ENCODE peak calls at places on chromosomes 7 and 10, in seven cellular contexts. One of them, this sample, is unnamed.

GRCh38 chr7:23765943-23766342 is 55.9 kb downstream of the STK31 start:
- DNase-seq in uterus: no peak
- DNase-seq in choroid plexus epithelial cell: no peak
- DNase-seq in cardiac fibroblast: no peak
- DNase-seq in MM.1S: no peak
- DNase-seq in AG09319: no peak
- DNase-seq in Calu3: no peak
- DNase-seq in this sample: no peak

GRCh38 chr10:92001995-92002394 is 78.4 kb downstream of the BTAF1 start:
- DNase-seq in AG09319: no peak
- DNase-seq in choroid plexus epithelial cell: no peak
- DNase-seq in cardiac fibroblast: no peak
- DNase-seq in uterus: no peak
- DNase-seq in MM.1S: no peak
- DNase-seq in Calu3: no peak
- DNase-seq in this sample: no peak

GRCh38 chr7:48471206-48471605 is 299.9 kb downstream of the ABCA13 start:
- DNase-seq in cardiac fibroblast: no peak
- DNase-seq in MM.1S: no peak
- DNase-seq in Calu3: no peak
- DNase-seq in choroid plexus epithelial cell: peak; percentile 2
- DNase-seq in uterus: no peak
- DNase-seq in AG09319: no peak
- DNase-seq in this sample: no peak

GRCh38 chr10:24793648-24794379 is 70.1 kb upstream of the ARHGAP21 start:
- DNase-seq in Calu3: no peak
- DNase-seq in AG09319: no peak
- DNase-seq in MM.1S: no peak
- DNase-seq in uterus: no peak
- DNase-seq in choroid plexus epithelial cell: peak; percentile 33
- DNase-seq in cardiac fibroblast: peak; percentile 39
- DNase-seq in this sample: no peak

GRCh38 chr10:27819781-27820531 is 74.3 kb upstream of the MKX start:
- DNase-seq in AG09319: peak; percentile 58
- DNase-seq in choroid plexus epithelial cell: peak; percentile 17
- DNase-seq in MM.1S: no peak
- DNase-seq in Calu3: peak; percentile 34
- DNase-seq in cardiac fibroblast: peak; percentile 9
- DNase-seq in uterus: no peak
- DNase-seq in this sample: no peak

GRCh38 chr10:20257422-20257821 is 441.2 kb downstream of the PLXDC2 start:
- DNase-seq in MM.1S: peak; percentile 27
- DNase-seq in choroid plexus epithelial cell: no peak
- DNase-seq in Calu3: no peak
- DNase-seq in AG09319: no peak
- DNase-seq in uterus: no peak
- DNase-seq in cardiac fibroblast: no peak
- DNase-seq in this sample: no peak

GRCh38 chr10:113028393-113029054 is 78.5 kb downstream of the TCF7L2 start:
- DNase-seq in AG09319: no peak
- DNase-seq in MM.1S: no peak
- DNase-seq in cardiac fibroblast: no peak
- DNase-seq in Calu3: no peak
- DNase-seq in choroid plexus epithelial cell: no peak
- DNase-seq in uterus: peak; percentile 50
- DNase-seq in this sample: no peak

GRCh38 chr10:79248341-79248931 is 98.8 kb upstream of the PPIF start:
- DNase-seq in uterus: peak; percentile 60
- DNase-seq in cardiac fibroblast: no peak
- DNase-seq in AG09319: no peak
- DNase-seq in Calu3: no peak
- DNase-seq in MM.1S: peak; percentile 36
- DNase-seq in choroid plexus epithelial cell: peak; percentile 93
- DNase-seq in this sample: no peak

GRCh38 chr7:137130751-137131158 is 212.8 kb downstream of the PTN start:
- DNase-seq in cardiac fibroblast: peak; percentile 71
- DNase-seq in AG09319: no peak
- DNase-seq in uterus: no peak
- DNase-seq in MM.1S: no peak
- DNase-seq in choroid plexus epithelial cell: peak; percentile 64
- DNase-seq in Calu3: no peak
- DNase-seq in this sample: no peak

GRCh38 chr10:116324227-116324950 is at the start of gene CCDC172:
- DNase-seq in Calu3: no peak
- DNase-seq in choroid plexus epithelial cell: no peak
- DNase-seq in AG09319: no peak
- DNase-seq in MM.1S: no peak
- DNase-seq in cardiac fibroblast: no peak
- DNase-seq in uterus: no peak
- DNase-seq in this sample: no peak

GRCh38 chr7:117385340-117386124 is 41.8 kb downstream of the ASZ1 start:
- DNase-seq in uterus: no peak
- DNase-seq in MM.1S: peak; percentile 79
- DNase-seq in cardiac fibroblast: peak; percentile 47
- DNase-seq in Calu3: no peak
- DNase-seq in choroid plexus epithelial cell: peak; percentile 58
- DNase-seq in AG09319: no peak
- DNase-seq in this sample: no peak

GRCh38 chr10:3197354-3198003 is 24.9 kb upstream of the PITRM1 start:
- DNase-seq in cardiac fibroblast: peak; percentile 81
- DNase-seq in uterus: peak; percentile 84
- DNase-seq in MM.1S: peak; percentile 44
- DNase-seq in choroid plexus epithelial cell: peak; percentile 85
- DNase-seq in AG09319: peak; percentile 45
- DNase-seq in Calu3: peak; percentile 87
- DNase-seq in this sample: peak; percentile 85

GRCh38 chr7:152541892-152542291 is 106.1 kb upstream of the KMT2C start:
- DNase-seq in AG09319: no peak
- DNase-seq in MM.1S: no peak
- DNase-seq in choroid plexus epithelial cell: no peak
- DNase-seq in Calu3: no peak
- DNase-seq in cardiac fibroblast: no peak
- DNase-seq in uterus: no peak
- DNase-seq in this sample: no peak

GRCh38 chr10:67608001-67608400 is 88.0 kb downstream of the CTNNA3 start:
- DNase-seq in cardiac fibroblast: no peak
- DNase-seq in MM.1S: no peak
- DNase-seq in Calu3: no peak
- DNase-seq in choroid plexus epithelial cell: no peak
- DNase-seq in uterus: no peak
- DNase-seq in AG09319: no peak
- DNase-seq in this sample: no peak

GRCh38 chr7:127922661-127923060 is 108.6 kb downstream of the LRRC4 start:
- DNase-seq in choroid plexus epithelial cell: no peak
- DNase-seq in AG09319: no peak
- DNase-seq in Calu3: no peak
- DNase-seq in uterus: no peak
- DNase-seq in MM.1S: no peak
- DNase-seq in cardiac fibroblast: no peak
- DNase-seq in this sample: no peak

GRCh38 chr7:70615066-70615465 is 516.9 kb upstream of the GALNT17 start:
- DNase-seq in Calu3: no peak
- DNase-seq in uterus: no peak
- DNase-seq in MM.1S: no peak
- DNase-seq in cardiac fibroblast: no peak
- DNase-seq in AG09319: no peak
- DNase-seq in choroid plexus epithelial cell: no peak
- DNase-seq in this sample: no peak

GRCh38 chr7:105589221-105590077 is 8.2 kb upstream of the EFCAB10 start:
- DNase-seq in Calu3: peak; percentile 60
- DNase-seq in choroid plexus epithelial cell: peak; percentile 90
- DNase-seq in cardiac fibroblast: peak; percentile 83
- DNase-seq in uterus: peak; percentile 27
- DNase-seq in AG09319: peak; percentile 61
- DNase-seq in MM.1S: peak; percentile 92
- DNase-seq in this sample: no peak

GRCh38 chr10:104279550-104280259 is 10.7 kb downstream of the GSTO2 start:
- DNase-seq in Calu3: no peak
- DNase-seq in AG09319: no peak
- DNase-seq in choroid plexus epithelial cell: no peak
- DNase-seq in MM.1S: no peak
- DNase-seq in cardiac fibroblast: no peak
- DNase-seq in uterus: no peak
- DNase-seq in this sample: no peak

GRCh38 chr10:91163709-91164474 is 56.6 kb upstream of the PCGF5 start:
- DNase-seq in cardiac fibroblast: peak; percentile 78
- DNase-seq in choroid plexus epithelial cell: peak; percentile 84
- DNase-seq in MM.1S: no peak
- DNase-seq in AG09319: peak; percentile 44
- DNase-seq in uterus: peak; percentile 77
- DNase-seq in Calu3: peak; percentile 62
- DNase-seq in this sample: no peak

GRCh38 chr7:12620371-12620770 is 49.9 kb downstream of the SCIN start:
- DNase-seq in uterus: no peak
- DNase-seq in choroid plexus epithelial cell: no peak
- DNase-seq in cardiac fibroblast: peak; percentile 40
- DNase-seq in AG09319: no peak
- DNase-seq in MM.1S: no peak
- DNase-seq in Calu3: no peak
- DNase-seq in this sample: no peak

GRCh38 chr7:12625836-12626235 is 55.3 kb downstream of the SCIN start:
- DNase-seq in AG09319: no peak
- DNase-seq in MM.1S: no peak
- DNase-seq in uterus: no peak
- DNase-seq in cardiac fibroblast: no peak
- DNase-seq in Calu3: no peak
- DNase-seq in choroid plexus epithelial cell: no peak
- DNase-seq in this sample: no peak

GRCh38 chr7:12619461-12620069 is 49.0 kb downstream of the SCIN start:
- DNase-seq in AG09319: no peak
- DNase-seq in cardiac fibroblast: no peak
- DNase-seq in Calu3: no peak
- DNase-seq in uterus: no peak
- DNase-seq in choroid plexus epithelial cell: no peak
- DNase-seq in MM.1S: no peak
- DNase-seq in this sample: no peak

GRCh38 chr7:12623223-12623622 is 52.7 kb downstream of the SCIN start:
- DNase-seq in AG09319: no peak
- DNase-seq in cardiac fibroblast: no peak
- DNase-seq in choroid plexus epithelial cell: no peak
- DNase-seq in Calu3: no peak
- DNase-seq in uterus: no peak
- DNase-seq in MM.1S: no peak
- DNase-seq in this sample: no peak

GRCh38 chr7:12623885-12624498 is 53.5 kb downstream of the SCIN start:
- DNase-seq in uterus: no peak
- DNase-seq in choroid plexus epithelial cell: peak; percentile 54
- DNase-seq in AG09319: no peak
- DNase-seq in cardiac fibroblast: peak; percentile 57
- DNase-seq in Calu3: no peak
- DNase-seq in MM.1S: peak; percentile 42
- DNase-seq in this sample: no peak
- TF ChIP-seq CTCF in uterus: peak; percentile 44
- TF ChIP-seq CTCF in choroid plexus epithelial cell: peak; percentile 79
- TF ChIP-seq CTCF in AG09319: peak; percentile 85
- TF ChIP-seq CTCF in cardiac fibroblast: peak; percentile 73
- TF ChIP-seq CTCF in Calu3: peak; percentile 90
- TF ChIP-seq CTCF in MM.1S: peak; percentile 85
- TF ChIP-seq CTCF in this sample: peak; percentile 83

DNA sequence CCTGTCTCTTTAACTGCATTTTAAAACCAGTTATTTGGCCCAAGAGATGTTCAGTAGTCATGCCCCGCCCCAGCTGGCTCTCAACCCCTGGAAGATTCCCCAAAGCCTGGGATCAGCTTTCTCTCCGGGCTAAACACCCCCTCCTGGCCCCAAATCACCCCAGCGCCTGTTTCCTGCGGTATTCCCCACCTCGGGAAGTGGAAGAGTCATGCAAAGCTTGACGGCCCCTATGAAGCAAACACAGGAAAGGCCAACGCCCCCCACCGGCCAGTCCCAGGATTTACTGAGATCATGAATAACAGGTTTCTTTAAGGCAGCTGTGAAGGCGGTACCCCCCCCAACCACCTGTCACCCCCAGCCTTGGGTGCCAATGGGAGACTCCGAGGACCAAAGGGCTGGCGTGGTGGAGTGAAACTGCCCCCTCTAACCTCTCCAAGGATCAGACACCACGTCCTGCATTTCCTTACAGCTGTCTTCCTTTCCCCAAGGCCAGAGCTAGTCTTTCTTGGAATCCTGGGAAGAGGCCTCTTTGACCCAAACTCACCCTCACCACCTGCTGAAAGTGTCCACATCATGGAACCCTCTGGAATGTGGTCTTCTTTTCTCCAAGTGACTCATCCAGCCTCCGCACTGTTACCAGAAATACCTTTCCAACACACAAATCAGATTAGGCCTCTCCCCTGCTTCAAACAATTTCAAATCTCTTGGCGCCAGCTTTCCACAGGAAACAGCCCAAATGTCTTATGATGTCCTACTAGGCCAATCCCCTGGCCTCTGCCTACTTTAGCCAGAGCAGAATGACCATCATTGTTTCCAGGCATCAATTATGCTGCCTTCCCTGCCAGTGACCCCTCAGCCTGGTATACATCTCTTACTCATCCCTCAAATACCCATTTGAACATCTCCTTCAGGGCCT is 301.5 kb downstream of the ZEB1 start:
- DNase-seq in uterus: peak; percentile 76
- DNase-seq in choroid plexus epithelial cell: peak; percentile 68
- DNase-seq in Calu3: no peak
- DNase-seq in AG09319: peak; percentile 74
- DNase-seq in cardiac fibroblast: peak; percentile 66
- DNase-seq in MM.1S: no peak
- DNase-seq in this sample: no peak
- TF ChIP-seq CTCF in uterus: peak; percentile 29
- TF ChIP-seq CTCF in choroid plexus epithelial cell: peak; percentile 38
- TF ChIP-seq CTCF in Calu3: no peak
- TF ChIP-seq CTCF in AG09319: peak; percentile 60
- TF ChIP-seq CTCF in cardiac fibroblast: no peak
- TF ChIP-seq CTCF in MM.1S: no peak
- TF ChIP-seq CTCF in this sample: no peak

GRCh38 chr10:109411897-109412296 is 511.4 kb downstream of the XPNPEP1 start:
- DNase-seq in Calu3: no peak
- DNase-seq in cardiac fibroblast: peak; percentile 1
- DNase-seq in MM.1S: no peak
- DNase-seq in uterus: peak; percentile 49
- DNase-seq in AG09319: no peak
- DNase-seq in choroid plexus epithelial cell: no peak
- DNase-seq in this sample: no peak
- TF ChIP-seq CTCF in Calu3: no peak
- TF ChIP-seq CTCF in cardiac fibroblast: no peak
- TF ChIP-seq CTCF in MM.1S: no peak
- TF ChIP-seq CTCF in uterus: no peak
- TF ChIP-seq CTCF in AG09319: no peak
- TF ChIP-seq CTCF in choroid plexus epithelial cell: no peak
- TF ChIP-seq CTCF in this sample: peak; percentile 45

DNA sequence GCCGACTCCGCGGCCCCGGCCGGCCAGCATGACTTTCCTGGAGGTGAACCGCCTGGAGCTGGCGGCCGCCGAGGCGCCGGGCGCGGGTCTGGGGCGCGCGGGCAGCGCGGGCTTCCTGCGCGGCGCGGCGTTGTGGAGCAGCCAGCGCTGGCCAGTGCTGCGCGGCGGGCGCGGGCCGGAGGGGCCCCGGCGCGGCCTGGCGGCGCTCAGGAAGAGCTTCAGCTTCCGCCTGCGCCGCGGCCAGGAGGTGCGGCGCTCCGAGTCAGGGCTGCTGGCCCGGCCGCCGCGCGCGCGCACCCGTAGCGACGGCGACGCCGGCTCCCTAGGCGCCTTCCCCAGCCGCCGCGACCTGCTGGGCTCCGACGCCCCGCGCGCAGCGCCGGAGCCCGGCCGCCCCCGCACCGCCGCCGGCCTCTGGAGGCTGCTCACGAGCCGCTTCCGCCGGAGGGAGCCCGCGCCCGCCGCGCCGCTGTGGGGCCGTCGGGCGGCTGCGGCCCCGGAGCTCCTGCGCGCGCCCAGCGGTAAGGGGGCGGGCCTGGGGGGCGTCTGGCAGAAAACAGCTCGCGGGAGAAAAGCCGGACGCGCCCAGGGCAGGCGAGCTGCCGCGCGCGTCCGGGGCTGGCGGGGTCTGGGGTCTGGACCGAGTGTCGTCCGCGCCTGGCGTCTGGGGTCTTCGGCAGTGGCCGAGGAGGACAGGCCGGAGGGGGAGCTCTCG is 29.0 kb downstream of the AGAP3 start:
- DNase-seq in MM.1S: no peak
- DNase-seq in cardiac fibroblast: no peak
- DNase-seq in AG09319: no peak
- DNase-seq in Calu3: peak; percentile 45
- DNase-seq in choroid plexus epithelial cell: peak; percentile 31
- DNase-seq in uterus: no peak
- DNase-seq in this sample: no peak
- TF ChIP-seq CTCF in MM.1S: no peak
- TF ChIP-seq CTCF in cardiac fibroblast: no peak
- TF ChIP-seq CTCF in AG09319: no peak
- TF ChIP-seq CTCF in Calu3: no peak
- TF ChIP-seq CTCF in choroid plexus epithelial cell: no peak
- TF ChIP-seq CTCF in uterus: no peak
- TF ChIP-seq CTCF in this sample: peak; percentile 23

This sample was measured in type B pancreatic cell.